ENCODE peak calls at places on chromosome 11, in four cellular contexts. One of them, this sample, is unnamed.

GRCh38 chr11:64441127-64441526 is 82.2 kb downstream of the RPS6KA4 start:
- ATAC-seq in heart right ventricle: no peak
- ATAC-seq in sciatic nerve: no peak
- ATAC-seq in activated CD8-positive, alpha-beta memory T cell treated with anti-CD3 and anti-CD28 coated beads, Interleukin-2, amount 10 ng/mL, durations not matched to agents 7 days and 5 days: no peak
- ATAC-seq in this sample: no peak

GRCh38 chr11:91293119-91293518 is 931.5 kb upstream of the FAT3 start:
- ATAC-seq in activated CD8-positive, alpha-beta memory T cell treated with anti-CD3 and anti-CD28 coated beads, Interleukin-2, amount 10 ng/mL, durations not matched to agents 7 days and 5 days: no peak
- ATAC-seq in sciatic nerve: no peak
- ATAC-seq in heart right ventricle: no peak
- ATAC-seq in this sample: no peak

GRCh38 chr11:75421902-75422247 is 11.1 kb downstream of the KLHL35 start:
- ATAC-seq in sciatic nerve: no peak
- ATAC-seq in heart right ventricle: no peak
- ATAC-seq in activated CD8-positive, alpha-beta memory T cell treated with anti-CD3 and anti-CD28 coated beads, Interleukin-2, amount 10 ng/mL, durations not matched to agents 7 days and 5 days: no peak
- ATAC-seq in this sample: no peak

GRCh38 chr11:15649371-15650104 is 534.8 kb downstream of the INSC start:
- ATAC-seq in activated CD8-positive, alpha-beta memory T cell treated with anti-CD3 and anti-CD28 coated beads, Interleukin-2, amount 10 ng/mL, durations not matched to agents 7 days and 5 days: no peak
- ATAC-seq in heart right ventricle: no peak
- ATAC-seq in sciatic nerve: peak; percentile 36
- ATAC-seq in this sample: no peak

GRCh38 chr11:134586726-134587125 is 174.7 kb upstream of the B3GAT1 start:
- ATAC-seq in activated CD8-positive, alpha-beta memory T cell treated with anti-CD3 and anti-CD28 coated beads, Interleukin-2, amount 10 ng/mL, durations not matched to agents 7 days and 5 days: no peak
- ATAC-seq in heart right ventricle: no peak
- ATAC-seq in sciatic nerve: no peak
- ATAC-seq in this sample: no peak

GRCh38 chr11:45410391-45411215 is 124.5 kb upstream of the SYT13 start:
- ATAC-seq in activated CD8-positive, alpha-beta memory T cell treated with anti-CD3 and anti-CD28 coated beads, Interleukin-2, amount 10 ng/mL, durations not matched to agents 7 days and 5 days: no peak
- ATAC-seq in sciatic nerve: no peak
- ATAC-seq in heart right ventricle: no peak
- ATAC-seq in this sample: no peak

GRCh38 chr11:130636672-130637463 is 188.4 kb downstream of the ADAMTS15 start:
- ATAC-seq in heart right ventricle: no peak
- ATAC-seq in sciatic nerve: no peak
- ATAC-seq in activated CD8-positive, alpha-beta memory T cell treated with anti-CD3 and anti-CD28 coated beads, Interleukin-2, amount 10 ng/mL, durations not matched to agents 7 days and 5 days: peak; percentile 76
- ATAC-seq in this sample: peak; percentile 37

GRCh38 chr11:7640826-7641225 is 32.5 kb downstream of the CYB5R2 start:
- ATAC-seq in activated CD8-positive, alpha-beta memory T cell treated with anti-CD3 and anti-CD28 coated beads, Interleukin-2, amount 10 ng/mL, durations not matched to agents 7 days and 5 days: no peak
- ATAC-seq in sciatic nerve: no peak
- ATAC-seq in heart right ventricle: no peak
- ATAC-seq in this sample: no peak

GRCh38 chr11:121415861-121416260 is 36.3 kb upstream of the SORL1 start:
- ATAC-seq in sciatic nerve: no peak
- ATAC-seq in heart right ventricle: no peak
- ATAC-seq in activated CD8-positive, alpha-beta memory T cell treated with anti-CD3 and anti-CD28 coated beads, Interleukin-2, amount 10 ng/mL, durations not matched to agents 7 days and 5 days: no peak
- ATAC-seq in this sample: no peak

This sample was measured in gastroesophageal sphincter.